ENCODE peak calls at places on chromosomes 12 and 14, in nine cellular contexts. One of them, this sample, is unnamed.

GRCh38 chr12:86411710-86412109 is 155.5 kb upstream of the MGAT4C start:
- DNase-seq in CD8-positive, alpha-beta memory T cell: no peak
- DNase-seq in activated CD4-positive, alpha-beta memory T cell treated with anti-CD3 and anti-CD28 coated beads for 36 hours: no peak
- DNase-seq in OCI-M1: no peak
- DNase-seq in stimulated activated CD4-positive, alpha-beta T cell treated with anti-CD3 and anti-CD28 coated beads, Interleukin-2, amount 100 ng/mL, for 48 hours: no peak
- DNase-seq in COR-L47: no peak
- DNase-seq in amygdala: no peak
- DNase-seq in KG1: no peak
- DNase-seq in NCI-H1092 treated with DMSO at 0.1 percent for 48 hours: no peak
- DNase-seq in this sample: no peak

GRCh38 chr14:84485016-84485415 is 1044.9 kb upstream of the FLRT2 start:
- DNase-seq in CD8-positive, alpha-beta memory T cell: no peak
- DNase-seq in activated CD4-positive, alpha-beta memory T cell treated with anti-CD3 and anti-CD28 coated beads for 36 hours: no peak
- DNase-seq in OCI-M1: no peak
- DNase-seq in stimulated activated CD4-positive, alpha-beta T cell treated with anti-CD3 and anti-CD28 coated beads, Interleukin-2, amount 100 ng/mL, for 48 hours: no peak
- DNase-seq in COR-L47: no peak
- DNase-seq in amygdala: no peak
- DNase-seq in KG1: no peak
- DNase-seq in NCI-H1092 treated with DMSO at 0.1 percent for 48 hours: no peak
- DNase-seq in this sample: no peak

GRCh38 chr12:65505321-65506121 is 227.0 kb downstream of the MSRB3 start:
- DNase-seq in CD8-positive, alpha-beta memory T cell: no peak
- DNase-seq in activated CD4-positive, alpha-beta memory T cell treated with anti-CD3 and anti-CD28 coated beads for 36 hours: no peak
- DNase-seq in OCI-M1: no peak
- DNase-seq in stimulated activated CD4-positive, alpha-beta T cell treated with anti-CD3 and anti-CD28 coated beads, Interleukin-2, amount 100 ng/mL, for 48 hours: no peak
- DNase-seq in COR-L47: no peak
- DNase-seq in amygdala: no peak
- DNase-seq in KG1: no peak
- DNase-seq in NCI-H1092 treated with DMSO at 0.1 percent for 48 hours: no peak
- DNase-seq in this sample: no peak

GRCh38 chr12:630656-631632 is 32.3 kb downstream of the NINJ2 start:
- DNase-seq in CD8-positive, alpha-beta memory T cell: peak; percentile 67
- DNase-seq in activated CD4-positive, alpha-beta memory T cell treated with anti-CD3 and anti-CD28 coated beads for 36 hours: no peak
- DNase-seq in OCI-M1: peak; percentile 58
- DNase-seq in stimulated activated CD4-positive, alpha-beta T cell treated with anti-CD3 and anti-CD28 coated beads, Interleukin-2, amount 100 ng/mL, for 48 hours: peak; percentile 59
- DNase-seq in COR-L47: no peak
- DNase-seq in amygdala: no peak
- DNase-seq in KG1: peak; percentile 53
- DNase-seq in NCI-H1092 treated with DMSO at 0.1 percent for 48 hours: no peak
- DNase-seq in this sample: peak; percentile 84

GRCh38 chr12:12403264-12404248 is 46.7 kb downstream of the BORCS5 start:
- DNase-seq in CD8-positive, alpha-beta memory T cell: peak; percentile 27
- DNase-seq in activated CD4-positive, alpha-beta memory T cell treated with anti-CD3 and anti-CD28 coated beads for 36 hours: no peak
- DNase-seq in OCI-M1: peak; percentile 74
- DNase-seq in stimulated activated CD4-positive, alpha-beta T cell treated with anti-CD3 and anti-CD28 coated beads, Interleukin-2, amount 100 ng/mL, for 48 hours: no peak
- DNase-seq in COR-L47: no peak
- DNase-seq in amygdala: no peak
- DNase-seq in KG1: no peak
- DNase-seq in NCI-H1092 treated with DMSO at 0.1 percent for 48 hours: no peak
- DNase-seq in this sample: peak; percentile 11

GRCh38 chr12:130335517-130336392 is 1.9 kb upstream of the PIWIL1 start:
- DNase-seq in CD8-positive, alpha-beta memory T cell: peak; percentile 38
- DNase-seq in activated CD4-positive, alpha-beta memory T cell treated with anti-CD3 and anti-CD28 coated beads for 36 hours: no peak
- DNase-seq in OCI-M1: peak; percentile 72
- DNase-seq in stimulated activated CD4-positive, alpha-beta T cell treated with anti-CD3 and anti-CD28 coated beads, Interleukin-2, amount 100 ng/mL, for 48 hours: peak; percentile 14
- DNase-seq in COR-L47: peak; percentile 52
- DNase-seq in amygdala: peak; percentile 7
- DNase-seq in KG1: peak; percentile 23
- DNase-seq in NCI-H1092 treated with DMSO at 0.1 percent for 48 hours: peak; percentile 66
- DNase-seq in this sample: peak; percentile 24

GRCh38 chr12:31727197-31727596 is 1.6 kb downstream of the AMN1 start:
- DNase-seq in CD8-positive, alpha-beta memory T cell: no peak
- DNase-seq in activated CD4-positive, alpha-beta memory T cell treated with anti-CD3 and anti-CD28 coated beads for 36 hours: no peak
- DNase-seq in OCI-M1: no peak
- DNase-seq in stimulated activated CD4-positive, alpha-beta T cell treated with anti-CD3 and anti-CD28 coated beads, Interleukin-2, amount 100 ng/mL, for 48 hours: no peak
- DNase-seq in COR-L47: no peak
- DNase-seq in amygdala: no peak
- DNase-seq in KG1: no peak
- DNase-seq in NCI-H1092 treated with DMSO at 0.1 percent for 48 hours: no peak
- DNase-seq in this sample: no peak

GRCh38 chr12:70948976-70949336 is 28.4 kb upstream of the PTPRR start:
- DNase-seq in CD8-positive, alpha-beta memory T cell: no peak
- DNase-seq in activated CD4-positive, alpha-beta memory T cell treated with anti-CD3 and anti-CD28 coated beads for 36 hours: no peak
- DNase-seq in OCI-M1: no peak
- DNase-seq in stimulated activated CD4-positive, alpha-beta T cell treated with anti-CD3 and anti-CD28 coated beads, Interleukin-2, amount 100 ng/mL, for 48 hours: no peak
- DNase-seq in COR-L47: no peak
- DNase-seq in amygdala: no peak
- DNase-seq in KG1: no peak
- DNase-seq in NCI-H1092 treated with DMSO at 0.1 percent for 48 hours: no peak
- DNase-seq in this sample: no peak

GRCh38 chr14:91420686-91421085 is 3.1 kb upstream of the CCDC88C start:
- DNase-seq in CD8-positive, alpha-beta memory T cell: no peak
- DNase-seq in activated CD4-positive, alpha-beta memory T cell treated with anti-CD3 and anti-CD28 coated beads for 36 hours: no peak
- DNase-seq in OCI-M1: no peak
- DNase-seq in stimulated activated CD4-positive, alpha-beta T cell treated with anti-CD3 and anti-CD28 coated beads, Interleukin-2, amount 100 ng/mL, for 48 hours: no peak
- DNase-seq in COR-L47: no peak
- DNase-seq in amygdala: no peak
- DNase-seq in KG1: no peak
- DNase-seq in NCI-H1092 treated with DMSO at 0.1 percent for 48 hours: no peak
- DNase-seq in this sample: no peak

GRCh38 chr12:43786899-43787693 is 19.0 kb downstream of the TWF1 start:
- DNase-seq in CD8-positive, alpha-beta memory T cell: no peak
- DNase-seq in activated CD4-positive, alpha-beta memory T cell treated with anti-CD3 and anti-CD28 coated beads for 36 hours: no peak
- DNase-seq in OCI-M1: no peak
- DNase-seq in stimulated activated CD4-positive, alpha-beta T cell treated with anti-CD3 and anti-CD28 coated beads, Interleukin-2, amount 100 ng/mL, for 48 hours: no peak
- DNase-seq in COR-L47: no peak
- DNase-seq in amygdala: no peak
- DNase-seq in KG1: no peak
- DNase-seq in NCI-H1092 treated with DMSO at 0.1 percent for 48 hours: no peak
- DNase-seq in this sample: no peak

GRCh38 chr12:26028953-26029740 is 70.7 kb downstream of the RASSF8 start:
- DNase-seq in CD8-positive, alpha-beta memory T cell: peak; percentile 18
- DNase-seq in activated CD4-positive, alpha-beta memory T cell treated with anti-CD3 and anti-CD28 coated beads for 36 hours: no peak
- DNase-seq in OCI-M1: peak; percentile 75
- DNase-seq in stimulated activated CD4-positive, alpha-beta T cell treated with anti-CD3 and anti-CD28 coated beads, Interleukin-2, amount 100 ng/mL, for 48 hours: peak; percentile 7
- DNase-seq in COR-L47: no peak
- DNase-seq in amygdala: no peak
- DNase-seq in KG1: peak; percentile 36
- DNase-seq in NCI-H1092 treated with DMSO at 0.1 percent for 48 hours: no peak
- DNase-seq in this sample: no peak

GRCh38 chr12:100153131-100153530 is 10.5 kb upstream of the BLTP3B start:
- DNase-seq in CD8-positive, alpha-beta memory T cell: no peak
- DNase-seq in activated CD4-positive, alpha-beta memory T cell treated with anti-CD3 and anti-CD28 coated beads for 36 hours: no peak
- DNase-seq in OCI-M1: no peak
- DNase-seq in stimulated activated CD4-positive, alpha-beta T cell treated with anti-CD3 and anti-CD28 coated beads, Interleukin-2, amount 100 ng/mL, for 48 hours: no peak
- DNase-seq in COR-L47: no peak
- DNase-seq in amygdala: no peak
- DNase-seq in KG1: no peak
- DNase-seq in NCI-H1092 treated with DMSO at 0.1 percent for 48 hours: no peak
- DNase-seq in this sample: no peak

GRCh38 chr14:77043177-77043983 is 14.9 kb upstream of the IRF2BPL start:
- DNase-seq in CD8-positive, alpha-beta memory T cell: no peak
- DNase-seq in activated CD4-positive, alpha-beta memory T cell treated with anti-CD3 and anti-CD28 coated beads for 36 hours: peak; percentile 80
- DNase-seq in OCI-M1: peak; percentile 81
- DNase-seq in stimulated activated CD4-positive, alpha-beta T cell treated with anti-CD3 and anti-CD28 coated beads, Interleukin-2, amount 100 ng/mL, for 48 hours: no peak
- DNase-seq in COR-L47: no peak
- DNase-seq in amygdala: peak; percentile 67
- DNase-seq in KG1: no peak
- DNase-seq in NCI-H1092 treated with DMSO at 0.1 percent for 48 hours: no peak
- DNase-seq in this sample: peak; percentile 59

GRCh38 chr14:99505089-99505488 is 23.9 kb downstream of the CCNK start:
- DNase-seq in CD8-positive, alpha-beta memory T cell: no peak
- DNase-seq in activated CD4-positive, alpha-beta memory T cell treated with anti-CD3 and anti-CD28 coated beads for 36 hours: no peak
- DNase-seq in OCI-M1: no peak
- DNase-seq in stimulated activated CD4-positive, alpha-beta T cell treated with anti-CD3 and anti-CD28 coated beads, Interleukin-2, amount 100 ng/mL, for 48 hours: no peak
- DNase-seq in COR-L47: no peak
- DNase-seq in amygdala: no peak
- DNase-seq in KG1: no peak
- DNase-seq in NCI-H1092 treated with DMSO at 0.1 percent for 48 hours: no peak
- DNase-seq in this sample: no peak

GRCh38 chr12:66137937-66138336 is 7.4 kb upstream of the LLPH start:
- DNase-seq in CD8-positive, alpha-beta memory T cell: no peak
- DNase-seq in activated CD4-positive, alpha-beta memory T cell treated with anti-CD3 and anti-CD28 coated beads for 36 hours: no peak
- DNase-seq in OCI-M1: no peak
- DNase-seq in stimulated activated CD4-positive, alpha-beta T cell treated with anti-CD3 and anti-CD28 coated beads, Interleukin-2, amount 100 ng/mL, for 48 hours: no peak
- DNase-seq in COR-L47: no peak
- DNase-seq in amygdala: no peak
- DNase-seq in KG1: no peak
- DNase-seq in NCI-H1092 treated with DMSO at 0.1 percent for 48 hours: no peak
- DNase-seq in this sample: no peak

GRCh38 chr14:33643782-33644181 is 307.1 kb downstream of the EGLN3 start:
- DNase-seq in CD8-positive, alpha-beta memory T cell: no peak
- DNase-seq in activated CD4-positive, alpha-beta memory T cell treated with anti-CD3 and anti-CD28 coated beads for 36 hours: no peak
- DNase-seq in OCI-M1: no peak
- DNase-seq in stimulated activated CD4-positive, alpha-beta T cell treated with anti-CD3 and anti-CD28 coated beads, Interleukin-2, amount 100 ng/mL, for 48 hours: no peak
- DNase-seq in COR-L47: no peak
- DNase-seq in amygdala: no peak
- DNase-seq in KG1: no peak
- DNase-seq in NCI-H1092 treated with DMSO at 0.1 percent for 48 hours: no peak
- DNase-seq in this sample: no peak

GRCh38 chr14:77593501-77593911 is 22.9 kb downstream of the SPTLC2 start:
- DNase-seq in CD8-positive, alpha-beta memory T cell: peak; percentile 63
- DNase-seq in activated CD4-positive, alpha-beta memory T cell treated with anti-CD3 and anti-CD28 coated beads for 36 hours: no peak
- DNase-seq in OCI-M1: peak; percentile 88
- DNase-seq in stimulated activated CD4-positive, alpha-beta T cell treated with anti-CD3 and anti-CD28 coated beads, Interleukin-2, amount 100 ng/mL, for 48 hours: no peak
- DNase-seq in COR-L47: no peak
- DNase-seq in amygdala: no peak
- DNase-seq in KG1: peak; percentile 56
- DNase-seq in NCI-H1092 treated with DMSO at 0.1 percent for 48 hours: no peak
- DNase-seq in this sample: no peak

GRCh38 chr14:32307881-32308582 is 21.1 kb upstream of the AKAP6 start:
- DNase-seq in CD8-positive, alpha-beta memory T cell: no peak
- DNase-seq in activated CD4-positive, alpha-beta memory T cell treated with anti-CD3 and anti-CD28 coated beads for 36 hours: no peak
- DNase-seq in OCI-M1: no peak
- DNase-seq in stimulated activated CD4-positive, alpha-beta T cell treated with anti-CD3 and anti-CD28 coated beads, Interleukin-2, amount 100 ng/mL, for 48 hours: no peak
- DNase-seq in COR-L47: peak; percentile 37
- DNase-seq in amygdala: no peak
- DNase-seq in KG1: no peak
- DNase-seq in NCI-H1092 treated with DMSO at 0.1 percent for 48 hours: peak; percentile 15
- DNase-seq in this sample: no peak

GRCh38 chr14:99728231-99728920 is 44.3 kb downstream of the CYP46A1 start:
- DNase-seq in CD8-positive, alpha-beta memory T cell: no peak
- DNase-seq in activated CD4-positive, alpha-beta memory T cell treated with anti-CD3 and anti-CD28 coated beads for 36 hours: peak; percentile 6
- DNase-seq in OCI-M1: no peak
- DNase-seq in stimulated activated CD4-positive, alpha-beta T cell treated with anti-CD3 and anti-CD28 coated beads, Interleukin-2, amount 100 ng/mL, for 48 hours: no peak
- DNase-seq in COR-L47: no peak
- DNase-seq in amygdala: no peak
- DNase-seq in KG1: no peak
- DNase-seq in NCI-H1092 treated with DMSO at 0.1 percent for 48 hours: no peak
- DNase-seq in this sample: no peak

GRCh38 chr12:2691340-2692111 is 103.2 kb upstream of the FKBP4 start:
- DNase-seq in CD8-positive, alpha-beta memory T cell: peak; percentile 63
- DNase-seq in activated CD4-positive, alpha-beta memory T cell treated with anti-CD3 and anti-CD28 coated beads for 36 hours: peak; percentile 65
- DNase-seq in OCI-M1: peak; percentile 72
- DNase-seq in stimulated activated CD4-positive, alpha-beta T cell treated with anti-CD3 and anti-CD28 coated beads, Interleukin-2, amount 100 ng/mL, for 48 hours: peak; percentile 23
- DNase-seq in COR-L47: peak; percentile 22
- DNase-seq in amygdala: no peak
- DNase-seq in KG1: peak; percentile 54
- DNase-seq in NCI-H1092 treated with DMSO at 0.1 percent for 48 hours: peak; percentile 63
- DNase-seq in this sample: no peak

GRCh38 chr12:132279184-132279889 is 50.1 kb downstream of the GALNT9 start:
- DNase-seq in CD8-positive, alpha-beta memory T cell: no peak
- DNase-seq in activated CD4-positive, alpha-beta memory T cell treated with anti-CD3 and anti-CD28 coated beads for 36 hours: no peak
- DNase-seq in OCI-M1: no peak
- DNase-seq in stimulated activated CD4-positive, alpha-beta T cell treated with anti-CD3 and anti-CD28 coated beads, Interleukin-2, amount 100 ng/mL, for 48 hours: no peak
- DNase-seq in COR-L47: no peak
- DNase-seq in amygdala: no peak
- DNase-seq in KG1: no peak
- DNase-seq in NCI-H1092 treated with DMSO at 0.1 percent for 48 hours: no peak
- DNase-seq in this sample: no peak

GRCh38 chr12:57091633-57092528 is 3.0 kb downstream of the NAB2 start:
- DNase-seq in CD8-positive, alpha-beta memory T cell: no peak
- DNase-seq in activated CD4-positive, alpha-beta memory T cell treated with anti-CD3 and anti-CD28 coated beads for 36 hours: peak; percentile 9
- DNase-seq in OCI-M1: no peak
- DNase-seq in stimulated activated CD4-positive, alpha-beta T cell treated with anti-CD3 and anti-CD28 coated beads, Interleukin-2, amount 100 ng/mL, for 48 hours: no peak
- DNase-seq in COR-L47: no peak
- DNase-seq in amygdala: no peak
- DNase-seq in KG1: no peak
- DNase-seq in NCI-H1092 treated with DMSO at 0.1 percent for 48 hours: no peak
- DNase-seq in this sample: no peak

GRCh38 chr14:92880351-92880750 is 42.6 kb upstream of the CHGA start:
- DNase-seq in CD8-positive, alpha-beta memory T cell: no peak
- DNase-seq in activated CD4-positive, alpha-beta memory T cell treated with anti-CD3 and anti-CD28 coated beads for 36 hours: no peak
- DNase-seq in OCI-M1: no peak
- DNase-seq in stimulated activated CD4-positive, alpha-beta T cell treated with anti-CD3 and anti-CD28 coated beads, Interleukin-2, amount 100 ng/mL, for 48 hours: no peak
- DNase-seq in COR-L47: no peak
- DNase-seq in amygdala: no peak
- DNase-seq in KG1: no peak
- DNase-seq in NCI-H1092 treated with DMSO at 0.1 percent for 48 hours: no peak
- DNase-seq in this sample: no peak

GRCh38 chr12:121240484-121241202 is 30.7 kb downstream of the P2RX4 start:
- DNase-seq in CD8-positive, alpha-beta memory T cell: peak; percentile 100
- DNase-seq in activated CD4-positive, alpha-beta memory T cell treated with anti-CD3 and anti-CD28 coated beads for 36 hours: peak; percentile 88
- DNase-seq in OCI-M1: no peak
- DNase-seq in stimulated activated CD4-positive, alpha-beta T cell treated with anti-CD3 and anti-CD28 coated beads, Interleukin-2, amount 100 ng/mL, for 48 hours: peak; percentile 57
- DNase-seq in COR-L47: no peak
- DNase-seq in amygdala: peak; percentile 41
- DNase-seq in KG1: peak; percentile 21
- DNase-seq in NCI-H1092 treated with DMSO at 0.1 percent for 48 hours: no peak
- DNase-seq in this sample: peak; percentile 97

GRCh38 chr12:121796855-121797751 is 3.6 kb upstream of the RHOF start:
- DNase-seq in CD8-positive, alpha-beta memory T cell: no peak
- DNase-seq in activated CD4-positive, alpha-beta memory T cell treated with anti-CD3 and anti-CD28 coated beads for 36 hours: no peak
- DNase-seq in OCI-M1: peak; percentile 85
- DNase-seq in stimulated activated CD4-positive, alpha-beta T cell treated with anti-CD3 and anti-CD28 coated beads, Interleukin-2, amount 100 ng/mL, for 48 hours: no peak
- DNase-seq in COR-L47: peak; percentile 88
- DNase-seq in amygdala: peak; percentile 62
- DNase-seq in KG1: no peak
- DNase-seq in NCI-H1092 treated with DMSO at 0.1 percent for 48 hours: peak; percentile 48
- DNase-seq in this sample: no peak

GRCh38 chr12:18643673-18644072 is 94.1 kb downstream of the PLCZ1 start:
- DNase-seq in CD8-positive, alpha-beta memory T cell: no peak
- DNase-seq in activated CD4-positive, alpha-beta memory T cell treated with anti-CD3 and anti-CD28 coated beads for 36 hours: no peak
- DNase-seq in OCI-M1: no peak
- DNase-seq in stimulated activated CD4-positive, alpha-beta T cell treated with anti-CD3 and anti-CD28 coated beads, Interleukin-2, amount 100 ng/mL, for 48 hours: no peak
- DNase-seq in COR-L47: no peak
- DNase-seq in amygdala: no peak
- DNase-seq in KG1: no peak
- DNase-seq in NCI-H1092 treated with DMSO at 0.1 percent for 48 hours: no peak
- DNase-seq in this sample: no peak

GRCh38 chr14:72610096-72610830 is 283.6 kb downstream of the DPF3 start:
- DNase-seq in CD8-positive, alpha-beta memory T cell: no peak
- DNase-seq in activated CD4-positive, alpha-beta memory T cell treated with anti-CD3 and anti-CD28 coated beads for 36 hours: peak; percentile 2
- DNase-seq in OCI-M1: no peak
- DNase-seq in stimulated activated CD4-positive, alpha-beta T cell treated with anti-CD3 and anti-CD28 coated beads, Interleukin-2, amount 100 ng/mL, for 48 hours: no peak
- DNase-seq in COR-L47: no peak
- DNase-seq in amygdala: no peak
- DNase-seq in KG1: no peak
- DNase-seq in NCI-H1092 treated with DMSO at 0.1 percent for 48 hours: no peak
- DNase-seq in this sample: no peak

GRCh38 chr12:10661338-10661737 is 12.5 kb downstream of the STYK1 start:
- DNase-seq in CD8-positive, alpha-beta memory T cell: no peak
- DNase-seq in activated CD4-positive, alpha-beta memory T cell treated with anti-CD3 and anti-CD28 coated beads for 36 hours: no peak
- DNase-seq in OCI-M1: no peak
- DNase-seq in stimulated activated CD4-positive, alpha-beta T cell treated with anti-CD3 and anti-CD28 coated beads, Interleukin-2, amount 100 ng/mL, for 48 hours: no peak
- DNase-seq in COR-L47: no peak
- DNase-seq in amygdala: no peak
- DNase-seq in KG1: no peak
- DNase-seq in NCI-H1092 treated with DMSO at 0.1 percent for 48 hours: no peak
- DNase-seq in this sample: no peak

GRCh38 chr14:58836303-58836702 is 198.5 kb downstream of the DACT1 start:
- DNase-seq in CD8-positive, alpha-beta memory T cell: no peak
- DNase-seq in activated CD4-positive, alpha-beta memory T cell treated with anti-CD3 and anti-CD28 coated beads for 36 hours: no peak
- DNase-seq in OCI-M1: no peak
- DNase-seq in stimulated activated CD4-positive, alpha-beta T cell treated with anti-CD3 and anti-CD28 coated beads, Interleukin-2, amount 100 ng/mL, for 48 hours: no peak
- DNase-seq in COR-L47: no peak
- DNase-seq in amygdala: no peak
- DNase-seq in KG1: no peak
- DNase-seq in NCI-H1092 treated with DMSO at 0.1 percent for 48 hours: no peak
- DNase-seq in this sample: no peak